ENCODE peak calls at places on chromosome 1, in eight cellular contexts. V is AG04449, E is epithelial cell of proximal tubule, W is HAP-1, K is right atrium auricular region, D is trophoblast cell, O is lower leg skin, Q is astrocyte of the cerebellum. G is an unnamed sample.

GRCh38 chr1:84988588-84988987 is 8.3 kb downstream of the MCOLN2 start:
- DNase-seq in V (no peak), E (no peak), W (no peak), K (no peak), D (no peak), O (no peak), Q (no peak), G (no peak)

GRCh38 chr1:198830397-198830796 is 191.6 kb downstream of the PTPRC start:
- DNase-seq in V (no peak), E (no peak), W (no peak), K (no peak), D (no peak), O (no peak), Q (no peak), G (no peak)

GRCh38 chr1:206715552-206716518 is 31.1 kb downstream of the MAPKAPK2 start:
- DNase-seq in V (no peak), E (no peak), W (no peak), K (no peak), D (no peak), O (no peak), Q (no peak), G (no peak)

GRCh38 chr1:45573231-45573804 is 10.5 kb upstream of the NASP start:
- DNase-seq in V (no peak), E (no peak), W (no peak), K (no peak), D (no peak), O (no peak), Q (no peak), G (no peak)

GRCh38 chr1:55284856-55285255 is 69.7 kb upstream of the USP24 start:
- DNase-seq in V (no peak), E (no peak), W (no peak), K (no peak), D (peak), O (peak), Q (peak), G (no peak)

GRCh38 chr1:23478896-23479790 is 4.8 kb downstream of the ASAP3 start:
- DNase-seq in V (no peak), E (peak), W (no peak), K (peak), D (peak), O (peak), Q (no peak), G (no peak)

GRCh38 chr1:154583691-154584212 is 16.2 kb downstream of the CHRNB2 start:
- DNase-seq in V (no peak), E (no peak), W (no peak), K (no peak), D (no peak), O (no peak), Q (no peak), G (no peak)

GRCh38 chr1:219476716-219477115 is 136.2 kb downstream of the ZC3H11B start:
- DNase-seq in V (no peak), E (no peak), W (no peak), K (no peak), D (no peak), O (no peak), Q (no peak), G (no peak)

GRCh38 chr1:47745725-47746609 is 251.2 kb downstream of the TRABD2B start:
- DNase-seq in V (no peak), E (no peak), W (no peak), K (no peak), D (no peak), O (no peak), Q (no peak), G (no peak)

GRCh38 chr1:58618303-58618702 is 41.3 kb upstream of the TACSTD2 start:
- DNase-seq in V (peak), E (peak), W (no peak), K (peak), D (peak), O (peak), Q (peak), G (peak)

GRCh38 chr1:3011127-3011526 is 10.1 kb upstream of the ACTRT2 start:
- DNase-seq in V (no peak), E (no peak), W (no peak), K (no peak), D (no peak), O (no peak), Q (no peak), G (no peak)

GRCh38 chr1:3948344-3948743 is 48.3 kb upstream of the C1orf174 start:
- DNase-seq in V (no peak), E (no peak), W (no peak), K (no peak), D (peak), O (no peak), Q (no peak), G (no peak)

GRCh38 chr1:72635719-72636118 is 353.4 kb upstream of the NEGR1 start:
- DNase-seq in V (no peak), E (no peak), W (no peak), K (no peak), D (no peak), O (no peak), Q (peak), G (no peak)

GRCh38 chr1:167832693-167833092 is 81.2 kb downstream of the ADCY10 start:
- DNase-seq in V (no peak), E (no peak), W (no peak), K (no peak), D (no peak), O (no peak), Q (no peak), G (no peak)

GRCh38 chr1:17181785-17182464 is 23.0 kb upstream of the PADI1 start:
- DNase-seq in V (no peak), E (no peak), W (no peak), K (no peak), D (peak), O (no peak), Q (no peak), G (no peak)

GRCh38 chr1:24951337-24951736 is 21.3 kb upstream of the RUNX3 start:
- DNase-seq in V (no peak), E (no peak), W (no peak), K (no peak), D (peak), O (no peak), Q (no peak), G (no peak)

GRCh38 chr1:182283746-182284544 is 107.6 kb downstream of the GLUL start:
- DNase-seq in V (no peak), E (no peak), W (no peak), K (no peak), D (no peak), O (no peak), Q (no peak), G (no peak)

GRCh38 chr1:157992031-157992568 is 1.3 kb upstream of the KIRREL1 start:
- DNase-seq in V (no peak), E (no peak), W (peak), K (peak), D (peak), O (peak), Q (peak), G (no peak)

GRCh38 chr1:30871276-30871871 is 37.2 kb downstream of the SDC3 start:
- DNase-seq in V (no peak), E (no peak), W (no peak), K (no peak), D (no peak), O (no peak), Q (no peak), G (no peak)

GRCh38 chr1:213070399-213070798 is 19.4 kb downstream of the RPS6KC1 start:
- DNase-seq in V (no peak), E (no peak), W (peak), K (no peak), D (no peak), O (no peak), Q (peak), G (no peak)

GRCh38 chr1:217134857-217135568 is 411.8 kb upstream of the ESRRG start:
- DNase-seq in V (no peak), E (no peak), W (no peak), K (no peak), D (no peak), O (no peak), Q (no peak), G (no peak)

GRCh38 chr1:210815641-210816040 is 318.3 kb downstream of the KCNH1 start:
- DNase-seq in V (no peak), E (no peak), W (no peak), K (no peak), D (no peak), O (no peak), Q (no peak), G (no peak)

GRCh38 chr1:1435094-1435903 is at the start of gene VWA1:
- DNase-seq in V (no peak), E (no peak), W (peak), K (no peak), D (peak), O (no peak), Q (no peak), G (no peak)

GRCh38 chr1:180137767-180138166 is 16.9 kb upstream of the QSOX1 start:
- DNase-seq in V (no peak), E (no peak), W (no peak), K (no peak), D (no peak), O (no peak), Q (no peak), G (no peak)

GRCh38 chr1:181100015-181100905 is 11.8 kb downstream of the IER5 start:
- DNase-seq in V (no peak), E (no peak), W (no peak), K (no peak), D (peak), O (no peak), Q (no peak), G (no peak)

GRCh38 chr1:233883671-233884070 is 20.8 kb upstream of the SLC35F3 start:
- DNase-seq in V (no peak), E (no peak), W (no peak), K (no peak), D (peak), O (no peak), Q (no peak), G (no peak)

GRCh38 chr1:97573560-97573959 is 347.3 kb downstream of the DPYD start:
- DNase-seq in V (no peak), E (no peak), W (no peak), K (no peak), D (peak), O (no peak), Q (no peak), G (no peak)

GRCh38 chr1:166489356-166489669 is 322.5 kb upstream of the FAM78B start:
- DNase-seq in V (no peak), E (no peak), W (no peak), K (no peak), D (no peak), O (no peak), Q (no peak), G (no peak)

GRCh38 chr1:213457097-213457680 is 406.1 kb downstream of the RPS6KC1 start:
- DNase-seq in V (no peak), E (no peak), W (no peak), K (no peak), D (no peak), O (no peak), Q (no peak), G (no peak)

GRCh38 chr1:27992271-27992670 is 32.5 kb downstream of the XKR8 start:
- DNase-seq in V (no peak), E (no peak), W (no peak), K (no peak), D (no peak), O (no peak), Q (no peak), G (no peak)

GRCh38 chr1:165762725-165763124 is 5.9 kb downstream of the TMCO1 start:
- DNase-seq in V (no peak), E (no peak), W (no peak), K (no peak), D (no peak), O (no peak), Q (no peak), G (no peak)

GRCh38 chr1:117312453-117313138 is 54.7 kb upstream of the MAN1A2 start:
- DNase-seq in V (peak), E (peak), W (peak), K (no peak), D (peak), O (no peak), Q (no peak), G (no peak)

GRCh38 chr1:219587817-219588561 is 24.9 kb downstream of the ZC3H11B start:
- DNase-seq in V (no peak), E (no peak), W (no peak), K (no peak), D (peak), O (no peak), Q (no peak), G (no peak)

GRCh38 chr1:87398644-87399043 is 70.0 kb downstream of the LMO4 start:
- DNase-seq in V (peak), E (no peak), W (no peak), K (no peak), D (peak), O (no peak), Q (peak), G (no peak)

GRCh38 chr1:23356451-23356850 is 12.4 kb upstream of the HNRNPR start:
- DNase-seq in V (no peak), E (no peak), W (no peak), K (no peak), D (no peak), O (no peak), Q (no peak), G (no peak)

GRCh38 chr1:181141431-181141910 is 53.0 kb downstream of the IER5 start:
- DNase-seq in V (peak), E (no peak), W (no peak), K (peak), D (peak), O (no peak), Q (no peak), G (no peak)

GRCh38 chr1:116570358-116571214 is at the start of gene CD58:
- DNase-seq in V (no peak), E (no peak), W (peak), K (peak), D (peak), O (peak), Q (no peak), G (peak)

GRCh38 chr1:22139066-22139594 is 3.8 kb downstream of the WNT4 start:
- DNase-seq in V (no peak), E (no peak), W (no peak), K (no peak), D (no peak), O (no peak), Q (no peak), G (no peak)

GRCh38 chr1:55623339-55623738 is 408.2 kb upstream of the USP24 start:
- DNase-seq in V (no peak), E (no peak), W (no peak), K (peak), D (peak), O (no peak), Q (no peak), G (no peak)

GRCh38 chr1:45566722-45567121 is 16.1 kb downstream of the AKR1A1 start:
- DNase-seq in V (no peak), E (no peak), W (no peak), K (peak), D (no peak), O (peak), Q (no peak), G (no peak)

DNA sequence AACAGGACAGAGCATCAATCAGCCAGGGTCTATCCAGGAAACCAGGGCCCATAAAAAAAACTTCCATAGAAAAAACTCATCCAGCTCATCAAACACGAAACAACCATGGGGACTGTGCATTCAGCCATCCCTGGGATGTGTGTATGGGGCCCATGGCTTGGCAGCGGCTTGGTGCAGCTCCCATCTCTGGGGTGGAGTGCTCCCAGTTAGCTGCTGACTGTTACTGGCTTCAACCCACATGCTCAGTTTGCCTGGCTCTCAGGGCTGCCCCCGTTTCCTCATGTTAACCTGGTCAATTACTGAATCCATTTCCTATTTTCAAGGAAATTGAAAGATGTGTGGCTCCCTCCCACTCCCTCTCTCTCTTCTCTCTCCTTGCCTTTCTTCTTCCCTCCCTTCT is 37.3 kb upstream of the STUM start:
- DNase-seq in V (no peak), E (no peak), W (no peak), K (no peak), D (no peak), O (no peak), Q (no peak), G (no peak)
- H3K4me3 ChIP-seq in V (no peak), E (no peak), W (no peak), K (no peak), D (no peak), O (no peak), Q (no peak), G (no peak)

DNA sequence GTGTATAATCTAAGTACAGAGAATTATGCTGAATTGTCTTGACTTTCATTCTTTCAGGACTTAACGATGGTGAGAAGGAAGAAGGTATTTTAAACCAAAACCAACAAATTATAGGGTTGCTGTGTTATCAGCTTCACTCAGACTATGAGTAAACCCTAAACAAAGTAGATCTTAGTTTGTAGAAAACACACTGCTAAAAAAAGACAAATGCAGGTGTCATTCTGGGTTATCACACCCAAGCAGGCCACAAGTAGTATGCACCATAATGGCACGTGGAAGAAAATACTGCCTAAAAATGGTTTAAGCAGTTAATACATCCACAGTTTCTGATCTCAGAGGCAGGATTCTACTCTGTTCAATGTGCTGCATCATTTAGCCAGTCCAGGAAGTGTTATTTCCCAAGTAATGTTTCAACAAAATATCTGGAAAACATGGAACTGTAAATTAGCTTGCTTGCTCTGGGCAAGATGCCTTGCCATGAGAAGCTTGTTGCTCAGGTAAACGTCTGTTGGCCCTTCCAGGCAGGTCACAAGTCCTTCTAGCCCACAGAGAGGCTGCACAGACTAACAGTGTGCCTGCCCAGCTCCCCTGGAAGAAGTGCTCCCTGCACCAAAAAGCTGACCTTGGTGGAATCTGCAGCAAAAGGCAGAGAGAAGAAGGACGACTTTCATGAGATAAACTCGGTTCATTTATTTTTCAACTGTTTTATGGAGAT is 4.1 kb downstream of the DIPK1A start:
- DNase-seq in V (no peak), E (no peak), W (no peak), K (no peak), D (no peak), O (no peak), Q (no peak), G (no peak)
- H3K4me3 ChIP-seq in V (no peak), E (no peak), W (no peak), K (no peak), D (no peak), O (no peak), Q (no peak), G (no peak)

DNA sequence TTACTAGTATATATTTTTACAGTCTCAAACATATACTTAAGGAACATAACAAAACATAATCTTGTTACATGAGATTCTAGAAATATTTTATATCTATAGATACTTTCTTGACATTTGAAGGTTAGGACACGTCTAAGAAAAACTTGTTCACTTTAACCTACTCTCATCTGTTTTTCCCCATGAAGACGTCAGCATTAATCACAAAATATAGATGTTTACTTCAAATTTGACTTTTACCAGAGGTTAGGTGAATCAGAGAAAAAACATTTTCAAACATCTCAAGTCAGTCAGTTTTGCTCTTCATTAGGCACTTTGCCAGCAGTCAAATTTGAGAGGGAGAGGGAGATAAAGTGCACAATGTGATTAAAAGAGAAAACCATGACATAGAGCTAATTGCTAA is 47.7 kb downstream of the BRINP3 start:
- DNase-seq in V (no peak), E (no peak), W (no peak), K (no peak), D (no peak), O (no peak), Q (no peak), G (no peak)
- H3K4me3 ChIP-seq in V (no peak), E (no peak), W (no peak), K (no peak), D (no peak), O (no peak), Q (no peak), G (no peak)

GRCh38 chr1:155962599-155963211 is 15.6 kb downstream of the ARHGEF2 start:
- DNase-seq in V (no peak), E (no peak), W (no peak), K (no peak), D (no peak), O (no peak), Q (no peak), G (no peak)
- H3K4me3 ChIP-seq in V (no peak), E (no peak), W (no peak), K (no peak), D (no peak), O (no peak), Q (no peak), G (no peak)

GRCh38 chr1:235226933-235227332 is 65.9 kb upstream of the RBM34 start:
- DNase-seq in V (no peak), E (no peak), W (no peak), K (no peak), D (no peak), O (no peak), Q (no peak), G (no peak)

GRCh38 chr1:235225299-235225698 is 64.2 kb upstream of the RBM34 start:
- DNase-seq in V (no peak), E (no peak), W (no peak), K (no peak), D (no peak), O (no peak), Q (no peak), G (no peak)

GRCh38 chr1:235221653-235222052 is 60.6 kb upstream of the RBM34 start:
- DNase-seq in V (no peak), E (no peak), W (no peak), K (no peak), D (no peak), O (no peak), Q (no peak), G (no peak)

GRCh38 chr1:235229868-235230267 is 68.8 kb upstream of the RBM34 start:
- DNase-seq in V (no peak), E (no peak), W (no peak), K (no peak), D (no peak), O (no peak), Q (no peak), G (peak)

DNA sequence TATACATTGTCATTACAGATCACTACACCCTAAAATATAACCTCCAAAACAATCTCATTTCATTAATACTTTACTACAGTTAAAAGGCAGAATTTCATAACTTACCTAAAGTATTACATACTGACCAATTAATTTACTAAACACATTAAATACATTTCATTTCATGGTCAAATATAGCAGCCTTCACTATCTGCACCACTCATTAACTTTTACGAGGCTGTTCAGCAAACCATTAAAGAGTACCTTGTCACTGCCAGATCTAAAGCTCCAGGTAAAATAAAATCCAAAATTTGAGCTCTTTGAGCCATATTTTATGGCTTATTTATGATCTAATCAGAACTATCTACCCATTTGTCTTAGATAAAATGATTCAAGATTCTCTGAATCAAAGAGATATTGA is 66.4 kb upstream of the RBM34 start:
- DNase-seq in V (no peak), E (no peak), W (no peak), K (no peak), D (no peak), O (no peak), Q (no peak), G (no peak)
- H3K4me3 ChIP-seq in V (no peak), E (no peak), W (no peak), K (no peak), D (no peak), O (no peak), Q (no peak), G (no peak)

GRCh38 chr1:42211224-42211623 is 46.7 kb upstream of the GUCA2A start:
- DNase-seq in V (no peak), E (no peak), W (no peak), K (no peak), D (peak), O (no peak), Q (no peak), G (no peak)

GRCh38 chr1:42209516-42210370 is 45.2 kb upstream of the GUCA2A start:
- DNase-seq in V (no peak), E (no peak), W (peak), K (no peak), D (peak), O (no peak), Q (no peak), G (no peak)

GRCh38 chr1:42219627-42220026 is 55.1 kb upstream of the GUCA2A start:
- DNase-seq in V (no peak), E (no peak), W (no peak), K (no peak), D (no peak), O (no peak), Q (no peak), G (no peak)

GRCh38 chr1:42210421-42211133 is 46.0 kb upstream of the GUCA2A start:
- DNase-seq in V (no peak), E (no peak), W (peak), K (no peak), D (peak), O (no peak), Q (no peak), G (no peak)

GRCh38 chr1:42214447-42214871 is 49.9 kb upstream of the GUCA2A start:
- DNase-seq in V (peak), E (peak), W (peak), K (no peak), D (peak), O (no peak), Q (peak), G (peak)
- H3K4me3 ChIP-seq in V (no peak), E (no peak), W (no peak), K (no peak), D (no peak), O (no peak), Q (no peak), G (no peak)

G was measured in retinal pigment epithelial cell.